ENCODE peak calls at places on chromosome 21, in ten cellular contexts. P is ovary, C is fibroblast of mammary gland, S is AG04450, Z is activated gamma-delta T cell treated with Interleukin-2 at 50 U/mL for 16 hours, W is T follicular helper cell, N is tibial nerve, Y is mammary epithelial cell, V is NCI-H524, D is mucosa of descending colon. Q is an unnamed sample.

GRCh38 chr21:36425286-36425685 is 40.1 kb downstream of the CHAF1B start:
- DNase-seq in P (no peak), C (peak), S (peak), Z (no peak), W (no peak), N (no peak), Y (no peak), V (no peak), D (no peak), Q (no peak)

GRCh38 chr21:14356771-14357170 is 26.2 kb downstream of the HSPA13 start:
- DNase-seq in P (no peak), C (peak), S (no peak), Z (no peak), W (no peak), N (no peak), Y (peak), V (no peak), D (no peak), Q (no peak)

GRCh38 chr21:45822429-45823099 is 159.0 kb upstream of the COL6A1 start:
- DNase-seq in P (no peak), C (no peak), S (no peak), Z (no peak), W (no peak), N (no peak), Y (no peak), V (no peak), D (no peak), Q (no peak)

GRCh38 chr21:32426592-32427051 is 14.1 kb downstream of the EVA1C start:
- DNase-seq in P (no peak), C (no peak), S (no peak), Z (no peak), W (no peak), N (no peak), Y (peak), V (no peak), D (no peak), Q (peak)

GRCh38 chr21:44724926-44725325 is 13.6 kb upstream of the TSPEAR start:
- DNase-seq in P (no peak), C (no peak), S (no peak), Z (no peak), W (no peak), N (no peak), Y (no peak), V (no peak), D (no peak), Q (no peak)

GRCh38 chr21:35400233-35400939 is 351.3 kb upstream of the RUNX1 start:
- DNase-seq in P (no peak), C (peak), S (peak), Z (peak), W (peak), N (no peak), Y (peak), V (peak), D (no peak), Q (peak)

GRCh38 chr21:24280591-24280990 is 1326.7 kb downstream of the MRPL39 start:
- DNase-seq in P (no peak), C (no peak), S (peak), Z (no peak), W (no peak), N (no peak), Y (no peak), V (no peak), D (no peak), Q (no peak)

GRCh38 chr21:34782666-34783365 is 114.0 kb downstream of the CLIC6 start:
- DNase-seq in P (no peak), C (peak), S (no peak), Z (no peak), W (no peak), N (no peak), Y (no peak), V (peak), D (no peak), Q (no peak)

GRCh38 chr21:39105341-39105765 is 77.9 kb downstream of the PSMG1 start:
- DNase-seq in P (no peak), C (no peak), S (no peak), Z (no peak), W (no peak), N (no peak), Y (no peak), V (no peak), D (no peak), Q (no peak)

GRCh38 chr21:34674467-34674866 is 5.7 kb downstream of the CLIC6 start:
- DNase-seq in P (no peak), C (no peak), S (no peak), Z (no peak), W (no peak), N (no peak), Y (no peak), V (no peak), D (no peak), Q (no peak)

GRCh38 chr21:33801424-33802405 is 113.9 kb downstream of the ATP5PO start:
- DNase-seq in P (no peak), C (peak), S (peak), Z (no peak), W (no peak), N (no peak), Y (peak), V (peak), D (no peak), Q (peak)

GRCh38 chr21:29508311-29508710 is 209.6 kb downstream of the BACH1 start:
- DNase-seq in P (no peak), C (no peak), S (no peak), Z (no peak), W (no peak), N (no peak), Y (no peak), V (no peak), D (no peak), Q (no peak)

GRCh38 chr21:41953249-41953830 is 478 bp downstream of the C2CD2 start:
- DNase-seq in P (peak), C (no peak), S (no peak), Z (no peak), W (no peak), N (no peak), Y (peak), V (no peak), D (peak), Q (peak)

GRCh38 chr21:26587621-26588260 is 14.7 kb upstream of the CYYR1 start:
- DNase-seq in P (no peak), C (peak), S (no peak), Z (no peak), W (no peak), N (no peak), Y (peak), V (no peak), D (no peak), Q (peak)

GRCh38 chr21:33386222-33386784 is 16.9 kb upstream of the IFNGR2 start:
- DNase-seq in P (no peak), C (no peak), S (no peak), Z (no peak), W (no peak), N (no peak), Y (no peak), V (no peak), D (no peak), Q (no peak)

GRCh38 chr21:41957991-41958766 is 4.4 kb upstream of the C2CD2 start:
- DNase-seq in P (peak), C (peak), S (peak), Z (no peak), W (no peak), N (peak), Y (peak), V (peak), D (peak), Q (peak)

GRCh38 chr21:38756746-38757145 is 49.0 kb upstream of the ETS2 start:
- DNase-seq in P (no peak), C (peak), S (peak), Z (no peak), W (no peak), N (no peak), Y (peak), V (no peak), D (no peak), Q (peak)

GRCh38 chr21:15731243-15731613 is 1.4 kb downstream of the USP25 start:
- DNase-seq in P (no peak), C (peak), S (no peak), Z (no peak), W (no peak), N (no peak), Y (peak), V (no peak), D (no peak), Q (no peak)

GRCh38 chr21:40795313-40795712 is 51.6 kb downstream of the DSCAM start:
- DNase-seq in P (no peak), C (no peak), S (no peak), Z (no peak), W (no peak), N (no peak), Y (no peak), V (no peak), D (no peak), Q (no peak)

GRCh38 chr21:25370311-25370744 is 237.0 kb downstream of the MRPL39 start:
- DNase-seq in P (no peak), C (peak), S (peak), Z (no peak), W (no peak), N (no peak), Y (peak), V (no peak), D (no peak), Q (peak)

GRCh38 chr21:40291560-40291959 is 424.3 kb downstream of the PCP4 start:
- DNase-seq in P (no peak), C (no peak), S (no peak), Z (no peak), W (no peak), N (no peak), Y (no peak), V (no peak), D (no peak), Q (no peak)

GRCh38 chr21:32569261-32570230 is 15.8 kb downstream of the TCP10L start:
- DNase-seq in P (peak), C (peak), S (peak), Z (peak), W (peak), N (peak), Y (peak), V (peak), D (peak), Q (peak)

GRCh38 chr21:38822754-38823374 is 17.1 kb downstream of the ETS2 start:
- DNase-seq in P (no peak), C (no peak), S (no peak), Z (no peak), W (no peak), N (no peak), Y (no peak), V (no peak), D (no peak), Q (no peak)

Q was measured in AG10803.